ENCODE peak calls at places on chromosomes 3 and 15, in six cellular contexts. One of them, this sample, is unnamed.

GRCh38 chr3:15711281-15711680 is 86.5 kb downstream of the ANKRD28 start:
- DNase-seq in AG04449: no peak
- DNase-seq in heart right ventricle: no peak
- DNase-seq in transverse colon: no peak
- DNase-seq in K562: no peak
- DNase-seq in astrocyte of the cerebellum: no peak
- DNase-seq in this sample: no peak

GRCh38 chr3:189588061-189588817 is 43.0 kb upstream of the TP63 start:
- DNase-seq in AG04449: peak; percentile 65
- DNase-seq in heart right ventricle: no peak
- DNase-seq in transverse colon: no peak
- DNase-seq in K562: no peak
- DNase-seq in astrocyte of the cerebellum: no peak
- DNase-seq in this sample: peak; percentile 85

GRCh38 chr15:47963265-47963664 is 157.5 kb upstream of the SLC24A5 start:
- DNase-seq in AG04449: no peak
- DNase-seq in heart right ventricle: no peak
- DNase-seq in transverse colon: no peak
- DNase-seq in K562: no peak
- DNase-seq in astrocyte of the cerebellum: no peak
- DNase-seq in this sample: no peak

GRCh38 chr3:195929452-195929851 is 21.1 kb upstream of the TNK2 start:
- DNase-seq in AG04449: no peak
- DNase-seq in heart right ventricle: no peak
- DNase-seq in transverse colon: no peak
- DNase-seq in K562: no peak
- DNase-seq in astrocyte of the cerebellum: no peak
- DNase-seq in this sample: no peak

GRCh38 chr15:32035285-32035684 is 5.0 kb downstream of the CHRNA7 start:
- DNase-seq in AG04449: no peak
- DNase-seq in heart right ventricle: no peak
- DNase-seq in transverse colon: no peak
- DNase-seq in K562: no peak
- DNase-seq in astrocyte of the cerebellum: no peak
- DNase-seq in this sample: no peak

GRCh38 chr3:143024351-143024960 is 23.1 kb downstream of the U2SURP start:
- DNase-seq in AG04449: no peak
- DNase-seq in heart right ventricle: no peak
- DNase-seq in transverse colon: no peak
- DNase-seq in K562: no peak
- DNase-seq in astrocyte of the cerebellum: no peak
- DNase-seq in this sample: no peak

GRCh38 chr3:19901918-19902317 is 32.1 kb downstream of the EFHB start:
- DNase-seq in AG04449: no peak
- DNase-seq in heart right ventricle: no peak
- DNase-seq in transverse colon: no peak
- DNase-seq in K562: no peak
- DNase-seq in astrocyte of the cerebellum: no peak
- DNase-seq in this sample: no peak

GRCh38 chr3:96750094-96750767 is 64.2 kb upstream of the EPHA6 start:
- DNase-seq in AG04449: no peak
- DNase-seq in heart right ventricle: no peak
- DNase-seq in transverse colon: no peak
- DNase-seq in K562: no peak
- DNase-seq in astrocyte of the cerebellum: no peak
- DNase-seq in this sample: no peak

GRCh38 chr3:49563040-49563578 is 8.8 kb downstream of the BSN start:
- DNase-seq in AG04449: no peak
- DNase-seq in heart right ventricle: no peak
- DNase-seq in transverse colon: no peak
- DNase-seq in K562: no peak
- DNase-seq in astrocyte of the cerebellum: no peak
- DNase-seq in this sample: no peak

GRCh38 chr15:71596672-71597071 is 213.7 kb upstream of the NR2E3 start:
- DNase-seq in AG04449: no peak
- DNase-seq in heart right ventricle: peak; percentile 37
- DNase-seq in transverse colon: peak; percentile 16
- DNase-seq in K562: no peak
- DNase-seq in astrocyte of the cerebellum: peak; percentile 78
- DNase-seq in this sample: peak; percentile 63

GRCh38 chr15:97998307-97999071 is 38.0 kb downstream of the ARRDC4 start:
- DNase-seq in AG04449: no peak
- DNase-seq in heart right ventricle: no peak
- DNase-seq in transverse colon: no peak
- DNase-seq in K562: no peak
- DNase-seq in astrocyte of the cerebellum: no peak
- DNase-seq in this sample: peak; percentile 35

GRCh38 chr3:42665050-42665878 is 11.8 kb downstream of the ZBTB47 start:
- DNase-seq in AG04449: no peak
- DNase-seq in heart right ventricle: no peak
- DNase-seq in transverse colon: no peak
- DNase-seq in K562: no peak
- DNase-seq in astrocyte of the cerebellum: no peak
- DNase-seq in this sample: no peak

GRCh38 chr3:85360742-85361387 is 402.1 kb downstream of the CADM2 start:
- DNase-seq in AG04449: no peak
- DNase-seq in heart right ventricle: no peak
- DNase-seq in transverse colon: peak; percentile 55
- DNase-seq in K562: peak; percentile 3
- DNase-seq in astrocyte of the cerebellum: peak; percentile 33
- DNase-seq in this sample: no peak

GRCh38 chr3:124881976-124882697 is 5.0 kb downstream of the ITGB5 start:
- DNase-seq in AG04449: no peak
- DNase-seq in heart right ventricle: no peak
- DNase-seq in transverse colon: no peak
- DNase-seq in K562: no peak
- DNase-seq in astrocyte of the cerebellum: no peak
- DNase-seq in this sample: peak; percentile 40

GRCh38 chr15:29449136-29449535 is 179.5 kb upstream of the NSMCE3 start:
- DNase-seq in AG04449: no peak
- DNase-seq in heart right ventricle: no peak
- DNase-seq in transverse colon: no peak
- DNase-seq in K562: no peak
- DNase-seq in astrocyte of the cerebellum: peak; percentile 12
- DNase-seq in this sample: no peak

GRCh38 chr15:29448320-29448719 is 178.7 kb upstream of the NSMCE3 start:
- DNase-seq in AG04449: no peak
- DNase-seq in heart right ventricle: no peak
- DNase-seq in transverse colon: no peak
- DNase-seq in K562: no peak
- DNase-seq in astrocyte of the cerebellum: no peak
- DNase-seq in this sample: no peak

GRCh38 chr15:29452881-29453731 is 183.5 kb upstream of the NSMCE3 start:
- DNase-seq in AG04449: no peak
- DNase-seq in heart right ventricle: no peak
- DNase-seq in transverse colon: no peak
- DNase-seq in K562: no peak
- DNase-seq in astrocyte of the cerebellum: no peak
- DNase-seq in this sample: no peak

GRCh38 chr15:29454506-29454905 is 184.9 kb upstream of the NSMCE3 start:
- DNase-seq in AG04449: no peak
- DNase-seq in heart right ventricle: no peak
- DNase-seq in transverse colon: no peak
- DNase-seq in K562: no peak
- DNase-seq in astrocyte of the cerebellum: peak; percentile 15
- DNase-seq in this sample: no peak

GRCh38 chr15:29451201-29451781 is 181.7 kb upstream of the NSMCE3 start:
- DNase-seq in AG04449: no peak
- DNase-seq in heart right ventricle: no peak
- DNase-seq in transverse colon: no peak
- DNase-seq in K562: no peak
- DNase-seq in astrocyte of the cerebellum: no peak
- DNase-seq in this sample: no peak
- TF ChIP-seq CTCF in AG04449: peak; percentile 20
- TF ChIP-seq CTCF in heart right ventricle: no peak
- TF ChIP-seq CTCF in transverse colon: no peak
- TF ChIP-seq CTCF in K562: peak; percentile 6
- TF ChIP-seq CTCF in astrocyte of the cerebellum: peak; percentile 45
- TF ChIP-seq CTCF in this sample: no peak

DNA sequence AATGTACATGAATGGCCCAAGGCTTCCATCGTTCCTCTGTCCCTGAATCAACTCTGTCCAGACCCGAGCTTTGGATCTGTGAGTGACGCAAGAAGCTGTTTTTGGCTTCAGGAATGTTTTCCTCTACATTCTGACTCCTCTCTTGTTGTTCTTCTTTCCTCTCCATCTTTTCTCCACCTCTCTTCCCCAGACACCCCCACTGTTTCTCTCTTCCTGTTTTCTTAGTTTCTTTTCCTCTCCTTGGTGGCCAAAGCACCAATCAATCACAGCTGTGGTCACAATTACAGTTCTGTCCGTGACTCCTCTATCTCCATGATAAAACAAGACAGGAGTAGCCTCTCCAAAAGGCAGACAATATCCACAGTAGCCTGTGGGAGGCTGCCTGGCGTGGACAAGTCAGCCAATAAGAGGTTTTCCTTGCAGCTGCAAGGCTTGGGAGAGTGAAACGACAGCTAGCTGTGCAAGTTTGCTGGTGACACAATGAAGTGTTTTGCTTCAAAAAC is 4.9 kb upstream of the TMEM212 start:
- DNase-seq in AG04449: no peak
- DNase-seq in heart right ventricle: peak; percentile 39
- DNase-seq in transverse colon: peak; percentile 20
- DNase-seq in K562: no peak
- DNase-seq in astrocyte of the cerebellum: no peak
- DNase-seq in this sample: peak; percentile 88
- H3K4me3 ChIP-seq in AG04449: no peak overlapping the region
- H3K4me3 ChIP-seq in heart right ventricle: peak overlapping the region; percentile 28
- H3K4me3 ChIP-seq in transverse colon: no peak overlapping the region
- H3K4me3 ChIP-seq in K562: no peak overlapping the region
- H3K4me3 ChIP-seq in astrocyte of the cerebellum: no peak overlapping the region
- H3K4me3 ChIP-seq in this sample: peak overlapping the region; percentile 33

DNA sequence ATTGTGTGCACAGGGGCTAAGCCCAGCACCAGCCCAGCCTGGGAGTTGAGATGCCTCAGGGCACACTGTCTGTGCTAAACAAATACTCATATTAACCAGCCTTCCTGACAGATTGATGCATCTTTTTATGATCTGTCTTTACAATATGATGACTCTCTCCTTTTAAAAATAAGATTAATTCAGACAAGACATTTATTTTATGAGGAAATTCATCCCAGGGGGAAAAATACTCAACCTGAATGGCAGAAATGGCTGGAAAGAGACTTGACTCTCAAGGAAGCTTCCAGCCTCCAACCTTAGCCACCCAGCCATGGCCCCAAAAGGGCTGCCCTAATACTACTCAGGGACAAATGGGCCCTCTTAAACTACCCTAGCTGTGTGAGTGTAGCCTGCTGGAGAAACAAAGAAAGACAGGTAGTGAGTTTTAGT is 46.9 kb downstream of the NOX5 start:
- DNase-seq in AG04449: no peak
- DNase-seq in heart right ventricle: no peak
- DNase-seq in transverse colon: no peak
- DNase-seq in K562: no peak
- DNase-seq in astrocyte of the cerebellum: no peak
- DNase-seq in this sample: no peak
- TF ChIP-seq CTCF in AG04449: no peak
- TF ChIP-seq CTCF in heart right ventricle: no peak
- TF ChIP-seq CTCF in transverse colon: no peak
- TF ChIP-seq CTCF in K562: no peak
- TF ChIP-seq CTCF in astrocyte of the cerebellum: no peak
- TF ChIP-seq CTCF in this sample: no peak

GRCh38 chr3:144552642-144553041 is 581.0 kb downstream of the DIPK2A start:
- DNase-seq in AG04449: no peak
- DNase-seq in heart right ventricle: no peak
- DNase-seq in transverse colon: no peak
- DNase-seq in K562: no peak
- DNase-seq in astrocyte of the cerebellum: no peak
- DNase-seq in this sample: no peak

GRCh38 chr3:144553301-144553700 is 581.7 kb downstream of the DIPK2A start:
- DNase-seq in AG04449: no peak
- DNase-seq in heart right ventricle: no peak
- DNase-seq in transverse colon: no peak
- DNase-seq in K562: no peak
- DNase-seq in astrocyte of the cerebellum: no peak
- DNase-seq in this sample: no peak

GRCh38 chr3:144546539-144546938 is 574.9 kb downstream of the DIPK2A start:
- DNase-seq in AG04449: no peak
- DNase-seq in heart right ventricle: no peak
- DNase-seq in transverse colon: no peak
- DNase-seq in K562: no peak
- DNase-seq in astrocyte of the cerebellum: no peak
- DNase-seq in this sample: no peak

GRCh38 chr3:144549161-144549560 is 577.5 kb downstream of the DIPK2A start:
- DNase-seq in AG04449: no peak
- DNase-seq in heart right ventricle: no peak
- DNase-seq in transverse colon: no peak
- DNase-seq in K562: no peak
- DNase-seq in astrocyte of the cerebellum: no peak
- DNase-seq in this sample: no peak
- H3K4me3 ChIP-seq in AG04449: no peak overlapping the region
- H3K4me3 ChIP-seq in heart right ventricle: no peak overlapping the region
- H3K4me3 ChIP-seq in transverse colon: no peak overlapping the region
- H3K4me3 ChIP-seq in K562: no peak overlapping the region
- H3K4me3 ChIP-seq in astrocyte of the cerebellum: no peak overlapping the region
- H3K4me3 ChIP-seq in this sample: no peak overlapping the region

DNA sequence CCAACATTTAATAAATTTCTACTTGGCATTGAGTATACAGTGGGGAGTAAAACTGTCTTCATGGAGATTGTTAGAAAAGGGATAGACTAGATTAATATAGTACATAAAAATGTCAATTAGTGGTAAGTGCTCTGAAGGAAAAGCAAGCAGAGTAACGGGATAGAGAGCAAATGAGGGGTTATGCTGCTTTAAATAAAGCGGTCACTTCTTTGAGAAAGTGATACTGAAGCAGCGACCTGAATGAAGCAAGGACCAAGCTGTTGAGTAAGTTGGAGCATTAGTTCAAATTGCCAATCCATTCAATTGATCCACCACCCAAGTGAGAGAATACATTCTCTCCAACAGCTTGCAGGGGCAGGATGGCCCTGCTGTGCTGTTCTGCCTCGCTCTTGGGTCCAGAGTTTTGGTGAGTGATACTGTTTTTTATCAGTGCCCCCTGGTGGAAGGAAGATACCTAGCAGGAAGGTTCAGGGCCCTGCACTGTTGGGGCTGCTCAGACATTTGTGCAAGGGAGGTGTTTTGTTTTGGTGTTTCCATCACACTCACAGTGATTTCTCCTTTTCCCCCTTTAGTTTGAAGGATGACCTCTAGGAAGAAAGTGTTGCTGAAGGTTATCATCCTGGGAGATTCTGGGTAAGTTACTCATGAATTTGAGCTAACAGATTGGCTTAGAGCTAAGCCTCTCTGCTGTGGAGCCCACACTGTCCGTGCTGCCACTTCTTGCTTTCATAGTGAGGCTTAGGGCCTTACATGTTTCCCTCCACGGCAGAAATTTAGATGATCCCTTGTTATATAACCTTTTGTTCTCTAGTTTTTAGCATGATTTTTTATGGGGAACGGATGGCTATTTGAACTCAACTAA is 69.0 kb downstream of the RAB7A start:
- DNase-seq in AG04449: no peak
- DNase-seq in heart right ventricle: no peak
- DNase-seq in transverse colon: peak; percentile 61
- DNase-seq in K562: peak; percentile 64
- DNase-seq in astrocyte of the cerebellum: no peak
- DNase-seq in this sample: peak; percentile 61
- TF ChIP-seq CTCF in AG04449: peak; percentile 69
- TF ChIP-seq CTCF in heart right ventricle: peak; percentile 86
- TF ChIP-seq CTCF in transverse colon: peak; percentile 81
- TF ChIP-seq CTCF in K562: peak; percentile 72
- TF ChIP-seq CTCF in astrocyte of the cerebellum: peak; percentile 82
- TF ChIP-seq CTCF in this sample: peak; percentile 84

This sample was measured in AG10803.